ENCODE peak calls at places on chromosomes 13 and 19, in six cellular contexts. F is upper lobe of left lung, T is H9, I is spleen, R is heart left ventricle, E is body of pancreas. D is an unnamed sample. For H3K4me1 and H3K27me3, the result is how much of the 10 kb centered on the place peaks cover.

GRCh38 chr13:96621634-96622033 is 372.6 kb downstream of the OXGR1 start:
- DNase-seq in F (no peak), T (no peak), R (no peak), E (no peak), I (no peak), D (no peak)

GRCh38 chr13:37109080-37109678 is 3.7 kb upstream of the CSNK1A1L start:
- DNase-seq in R (no peak), E (no peak), F (no peak), I (no peak), T (no peak), D (no peak)

GRCh38 chr19:1807695-1808394 is 4.2 kb downstream of the ATP8B3 start:
- DNase-seq in F (peak), E (no peak), I (no peak), T (no peak), R (no peak), D (no peak)

GRCh38 chr13:113405481-113406300 is 41.8 kb upstream of the GRTP1 start:
- DNase-seq in R (peak), I (peak), E (no peak), T (peak), F (peak), D (no peak)

GRCh38 chr19:55369651-55370304 is 485 bp downstream of the IL11 start:
- DNase-seq in I (no peak), F (peak), T (peak), R (peak), E (no peak), D (peak)

GRCh38 chr13:112990783-112991182 is 21.8 kb downstream of the MCF2L start:
- DNase-seq in R (no peak), T (peak), I (no peak), E (peak), F (peak), D (no peak)

GRCh38 chr13:23321534-23322241 is 111.8 kb downstream of the SACS start:
- DNase-seq in E (no peak), T (no peak), R (peak), I (no peak), F (no peak), D (no peak)

GRCh38 chr13:49602005-49602404 is 16.6 kb upstream of the RCBTB1 start:
- DNase-seq in I (no peak), E (no peak), F (no peak), R (no peak), T (no peak), D (no peak)

GRCh38 chr13:35954207-35954560 is 177.0 kb downstream of the DCLK1 start:
- DNase-seq in T (no peak), E (no peak), F (no peak), I (no peak), R (no peak), D (no peak)

GRCh38 chr13:44575741-44576395 is at the start of gene TSC22D1:
- DNase-seq in E (peak), I (peak), F (peak), T (peak), R (peak), D (peak)

GRCh38 chr19:57452307-57452706 is 4.6 kb downstream of the VN1R1 start:
- DNase-seq in R (no peak), I (no peak), F (no peak), E (no peak), T (no peak), D (no peak)

GRCh38 chr13:105278797-105279425 is 1256.6 kb downstream of the EFNB2 start:
- DNase-seq in T (peak), F (no peak), E (no peak), I (no peak), R (no peak), D (no peak)

GRCh38 chr13:39263033-39263432 is 224.8 kb downstream of the NHLRC3 start:
- DNase-seq in F (no peak), I (no peak), R (no peak), T (peak), E (peak), D (no peak)

GRCh38 chr19:801030-801860 is 4.0 kb downstream of the PTBP1 start:
- DNase-seq in R (peak), E (peak), F (peak), I (no peak), T (no peak), D (no peak)

GRCh38 chr19:920051-920857 is 3.1 kb downstream of the KISS1R start:
- DNase-seq in I (peak), T (no peak), F (peak), R (no peak), E (no peak), D (peak)

GRCh38 chr19:10270180-10270615 is 722 bp upstream of the ICAM1 start:
- DNase-seq in F (peak), T (peak), E (peak), I (peak), R (peak), D (no peak)

GRCh38 chr19:48739835-48740704 is at the start of gene RASIP1:
- DNase-seq in E (peak), F (no peak), R (peak), I (peak), T (no peak), D (no peak)

GRCh38 chr13:57270493-57270892 is 103.5 kb downstream of the PRR20E start:
- DNase-seq in F (no peak), R (no peak), T (no peak), I (no peak), E (no peak), D (no peak)

GRCh38 chr13:25406377-25406776 is 34.6 kb downstream of the ATP8A2 start:
- DNase-seq in I (no peak), E (no peak), F (no peak), T (peak), R (no peak), D (no peak)

GRCh38 chr19:6536138-6536671 is 5.4 kb downstream of the TNFSF9 start:
- DNase-seq in T (peak), E (no peak), F (no peak), R (no peak), I (peak), D (peak)

GRCh38 chr13:59452189-59452588 is 711.5 kb downstream of the DIAPH3 start:
- DNase-seq in E (no peak), F (no peak), T (no peak), I (no peak), R (no peak), D (no peak)

GRCh38 chr13:97141564-97142005 is 80.5 kb upstream of the MBNL2 start:
- DNase-seq in F (no peak), I (no peak), E (peak), T (peak), R (no peak), D (no peak)

GRCh38 chr13:23140492-23140891 is 40.3 kb upstream of the SGCG start:
- DNase-seq in T (no peak), E (no peak), I (no peak), R (no peak), F (no peak), D (no peak)

GRCh38 chr13:102582256-102582655 is 14.5 kb upstream of the TPP2 start:
- DNase-seq in F (no peak), R (no peak), E (no peak), I (no peak), T (no peak), D (no peak)

GRCh38 chr13:101339202-101339601 is 77.1 kb downstream of the NALCN start:
- DNase-seq in E (no peak), R (no peak), T (no peak), I (no peak), F (no peak), D (no peak)

GRCh38 chr19:22634450-22634827 is 315 bp downstream of the ZNF492 start:
- DNase-seq in E (no peak), I (peak), T (no peak), F (peak), R (no peak), D (no peak)

GRCh38 chr19:48968813-48969218 is 3.7 kb downstream of the FTL start:
- DNase-seq in F (peak), I (no peak), E (no peak), R (no peak), T (no peak), D (no peak)

GRCh38 chr19:40605201-40605971 is 4.2 kb downstream of the LTBP4 start:
- DNase-seq in R (peak), F (peak), I (peak), T (peak), E (peak), D (peak)

GRCh38 chr13:75798353-75799245 is 162.5 kb downstream of the LMO7 start:
- DNase-seq in F (no peak), I (no peak), T (no peak), E (no peak), R (no peak), D (no peak)

GRCh38 chr13:99875391-99875790 is 96.2 kb downstream of the ZIC5 start:
- DNase-seq in E (no peak), F (no peak), T (no peak), I (no peak), R (no peak), D (no peak)

GRCh38 chr13:88908896-88909535 is 1237.8 kb downstream of the SLITRK5 start:
- DNase-seq in I (no peak), R (no peak), F (no peak), T (no peak), E (no peak), D (no peak)

GRCh38 chr19:41189425-41190065 is 3.5 kb upstream of the CYP2S1 start:
- DNase-seq in E (no peak), F (no peak), R (no peak), I (no peak), T (peak), D (no peak)

GRCh38 chr13:102945324-102945815 is 99.5 kb downstream of the ERCC5 start:
- DNase-seq in F (no peak), R (no peak), E (no peak), I (no peak), T (no peak), D (no peak)

GRCh38 chr13:20366056-20366455 is 133.9 kb upstream of the GJB6 start:
- DNase-seq in T (no peak), R (no peak), I (no peak), F (no peak), E (no peak), D (no peak)

GRCh38 chr19:58516964-58517833 is 2.4 kb downstream of the ZBTB45 start:
- DNase-seq in E (no peak), R (peak), I (no peak), F (peak), T (peak), D (no peak)

GRCh38 chr19:10861118-10861651 is 10.2 kb upstream of the CARM1 start:
- DNase-seq in T (peak), I (no peak), E (peak), F (no peak), R (peak), D (no peak)

GRCh38 chr13:60679928-60680693 is 283.1 kb downstream of the TDRD3 start:
- DNase-seq in F (no peak), I (no peak), R (no peak), T (peak), E (no peak), D (no peak)

GRCh38 chr19:58519087-58519354 is 589 bp downstream of the ZBTB45 start:
- DNase-seq in F (no peak), I (no peak), E (peak), T (peak), R (peak), D (no peak)

GRCh38 chr13:81874681-81875661 is 1534.0 kb upstream of the SPRY2 start:
- DNase-seq in F (no peak), T (peak), R (no peak), E (no peak), I (no peak), D (no peak)

DNA sequence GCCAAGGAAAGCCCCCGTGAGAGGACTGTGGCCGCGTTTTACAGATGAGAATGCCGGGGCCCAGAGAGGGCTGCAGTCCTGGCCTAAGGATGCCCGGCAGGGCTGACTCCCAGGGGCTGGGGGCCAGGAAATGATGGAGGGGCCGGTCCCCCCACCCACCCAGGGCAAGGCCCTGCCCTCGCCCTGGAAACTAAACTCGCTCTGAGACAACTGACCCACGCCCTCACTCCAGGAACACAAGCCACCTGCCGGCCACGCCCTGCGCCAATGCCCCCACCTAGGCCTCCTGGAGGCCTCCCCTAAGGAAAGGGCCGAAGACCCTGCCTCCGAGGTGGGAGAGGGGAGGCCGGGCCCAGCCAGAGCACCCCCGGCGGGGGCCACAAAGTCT is 7.2 kb downstream of the ZBTB7A start:
- DNase-seq in R (no peak), T (no peak), F (peak), I (no peak), E (no peak), D (no peak)
- H3K4me1 ChIP-seq in R (half or more), T (under half), F (half or more), I (half or more), E (half or more), D (half or more)

GRCh38 chr13:27905650-27906049 is 14.2 kb upstream of the PDX1 start:
- DNase-seq in T (no peak), R (no peak), E (no peak), I (no peak), F (no peak), D (no peak)

GRCh38 chr13:27907139-27907787 is 12.5 kb upstream of the PDX1 start:
- DNase-seq in R (no peak), E (no peak), T (no peak), I (no peak), F (no peak), D (no peak)

GRCh38 chr13:27911499-27911898 is 8.3 kb upstream of the PDX1 start:
- DNase-seq in I (no peak), T (no peak), R (no peak), F (no peak), E (no peak), D (no peak)

GRCh38 chr13:27913116-27913515 is 6.7 kb upstream of the PDX1 start:
- DNase-seq in T (no peak), E (no peak), I (no peak), R (no peak), F (no peak), D (no peak)

GRCh38 chr13:27909378-27909777 is 10.4 kb upstream of the PDX1 start:
- DNase-seq in T (no peak), R (no peak), F (no peak), E (no peak), I (no peak), D (no peak)
- H3K27me3 ChIP-seq in T (under half), R (under half), F (under half), E (under half), I (half or more), D (under half)

GRCh38 chr19:7921302-7921954 is 1.3 kb downstream of the SNAPC2 start:
- DNase-seq in R (no peak), E (no peak), I (no peak), F (peak), T (no peak), D (no peak)

GRCh38 chr19:7921955-7922840 is 2.1 kb downstream of the SNAPC2 start:
- DNase-seq in I (peak), T (no peak), R (no peak), E (no peak), F (peak), D (no peak)

GRCh38 chr19:7923295-7924191 is 2.4 kb downstream of the CTXN1 start:
- DNase-seq in I (peak), R (no peak), T (no peak), E (no peak), F (peak), D (no peak)

GRCh38 chr19:7924241-7924640 is 1.7 kb downstream of the CTXN1 start:
- DNase-seq in I (no peak), F (no peak), E (no peak), T (no peak), R (no peak), D (no peak)

DNA sequence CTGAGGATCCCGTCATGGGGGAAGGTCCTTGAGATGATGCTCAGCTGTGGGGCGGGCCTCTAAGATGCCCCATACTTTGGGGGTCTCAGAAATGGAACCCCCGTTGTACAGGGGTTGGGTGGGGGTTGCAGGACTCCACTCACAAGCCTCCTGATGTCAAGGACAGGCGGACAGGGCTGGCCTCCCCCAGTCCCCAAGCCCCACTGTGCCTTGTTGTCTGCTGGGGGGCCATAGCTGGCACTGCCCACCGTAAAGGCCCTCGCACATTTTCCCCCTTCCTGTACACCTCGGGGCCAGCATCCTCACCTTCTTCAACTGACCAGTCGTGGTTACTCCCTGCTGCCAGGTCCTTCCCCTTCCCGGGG is 2.7 kb downstream of the SNAPC2 start:
- DNase-seq in R (no peak), F (no peak), I (no peak), E (no peak), T (no peak), D (no peak)
- H3K4me1 ChIP-seq in R (half or more), F (half or more), I (half or more), E (half or more), T (under half), D (under half)

GRCh38 chr19:18789883-18790565 is 1.1 kb downstream of the COMP start:
- DNase-seq in R (peak), I (peak), T (peak), F (peak), E (no peak), D (no peak)

GRCh38 chr19:18790566-18791314 is at the start of gene COMP:
- DNase-seq in R (peak), F (peak), T (peak), E (no peak), I (peak), D (no peak)

GRCh38 chr19:18789422-18789832 is 1.7 kb downstream of the COMP start:
- DNase-seq in I (no peak), T (peak), F (peak), R (peak), E (no peak), D (no peak)

GRCh38 chr19:18791315-18791678 is 192 bp upstream of the COMP start:
- DNase-seq in T (no peak), F (no peak), I (no peak), E (no peak), R (no peak), D (no peak)

GRCh38 chr19:18788782-18789421 is 2.2 kb downstream of the COMP start:
- DNase-seq in E (no peak), I (no peak), F (peak), T (no peak), R (no peak), D (no peak)
- H3K27me3 ChIP-seq in E (under half), I (half or more), F (under half), T (half or more), R (half or more), D (under half)

GRCh38 chr13:94325148-94325528 is 154.3 kb downstream of the DCT start:
- DNase-seq in T (no peak), I (no peak), F (no peak), E (no peak), R (no peak), D (no peak)
- H3K4me1 ChIP-seq in T (under half), I (half or more), F (under half), E (under half), R (under half), D (half or more)

DNA sequence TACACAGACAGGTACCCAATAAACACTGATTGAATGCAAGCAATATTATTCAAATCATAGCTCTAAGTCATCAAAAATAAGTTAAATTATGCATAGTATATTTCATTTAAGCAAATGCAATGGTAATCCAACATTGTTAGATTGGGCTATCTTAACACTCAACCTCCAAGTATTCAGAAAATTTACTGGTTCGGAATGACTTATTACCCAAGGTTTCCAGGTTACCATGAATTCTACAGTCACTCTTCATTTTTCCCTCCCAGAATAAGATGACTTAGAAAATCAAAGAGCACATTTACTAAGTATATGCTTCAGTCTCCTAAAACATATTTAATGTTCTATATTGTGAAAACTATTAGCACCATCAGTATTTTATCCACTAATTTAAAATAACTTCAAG is 6.0 kb downstream of the UBL3 start:
- DNase-seq in R (no peak), F (no peak), E (no peak), I (no peak), T (no peak), D (no peak)
- H3K27me3 ChIP-seq in R (under half), F (under half), E (under half), I (under half), T (under half), D (under half)